ENCODE peak calls at places on chromosomes 6 and 20, in seven cellular contexts. One of them, this sample, is unnamed.
A peak's percentile ranks its signal among the peaks of the same experiment; 100 is the strongest.

GRCh38 chr6:25257686-25258348 is 21.4 kb upstream of the CARMIL1 start:
- DNase-seq in uterus: no peak
- DNase-seq in sigmoid colon: no peak
- DNase-seq in right lobe of liver: no peak
- DNase-seq in left ventricle myocardium inferior: no peak
- DNase-seq in Peyer's patch: no peak
- DNase-seq in pancreas: no peak
- DNase-seq in this sample: no peak

GRCh38 chr6:1781152-1781848 is 171.6 kb downstream of the FOXC1 start:
- DNase-seq in uterus: no peak
- DNase-seq in sigmoid colon: no peak
- DNase-seq in right lobe of liver: no peak
- DNase-seq in left ventricle myocardium inferior: no peak
- DNase-seq in Peyer's patch: no peak
- DNase-seq in pancreas: no peak
- DNase-seq in this sample: no peak

GRCh38 chr20:2822073-2822472 is 5.9 kb downstream of the TMEM239 start:
- DNase-seq in uterus: no peak
- DNase-seq in sigmoid colon: no peak
- DNase-seq in right lobe of liver: no peak
- DNase-seq in left ventricle myocardium inferior: no peak
- DNase-seq in Peyer's patch: no peak
- DNase-seq in pancreas: no peak
- DNase-seq in this sample: peak; percentile 22

GRCh38 chr20:63835031-63835858 is 4.2 kb upstream of the ZBTB46 start:
- DNase-seq in uterus: peak; percentile 92
- DNase-seq in sigmoid colon: peak; percentile 93
- DNase-seq in right lobe of liver: peak; percentile 82
- DNase-seq in left ventricle myocardium inferior: peak; percentile 86
- DNase-seq in Peyer's patch: peak; percentile 80
- DNase-seq in pancreas: peak; percentile 89
- DNase-seq in this sample: no peak

GRCh38 chr20:653590-654426 is 808 bp upstream of the SRXN1 start:
- DNase-seq in uterus: no peak
- DNase-seq in sigmoid colon: no peak
- DNase-seq in right lobe of liver: peak; percentile 54
- DNase-seq in left ventricle myocardium inferior: no peak
- DNase-seq in Peyer's patch: no peak
- DNase-seq in pancreas: no peak
- DNase-seq in this sample: no peak

GRCh38 chr6:69942485-69942884 is 76.1 kb downstream of the COL19A1 start:
- DNase-seq in uterus: no peak
- DNase-seq in sigmoid colon: no peak
- DNase-seq in right lobe of liver: no peak
- DNase-seq in left ventricle myocardium inferior: no peak
- DNase-seq in Peyer's patch: no peak
- DNase-seq in pancreas: no peak
- DNase-seq in this sample: no peak

GRCh38 chr6:164917211-164917610 is 392.2 kb downstream of the C6orf118 start:
- DNase-seq in uterus: no peak
- DNase-seq in sigmoid colon: no peak
- DNase-seq in right lobe of liver: no peak
- DNase-seq in left ventricle myocardium inferior: no peak
- DNase-seq in Peyer's patch: no peak
- DNase-seq in pancreas: no peak
- DNase-seq in this sample: no peak

GRCh38 chr6:75581231-75581630 is 20.4 kb upstream of the SENP6 start:
- DNase-seq in uterus: no peak
- DNase-seq in sigmoid colon: no peak
- DNase-seq in right lobe of liver: no peak
- DNase-seq in left ventricle myocardium inferior: no peak
- DNase-seq in Peyer's patch: no peak
- DNase-seq in pancreas: no peak
- DNase-seq in this sample: no peak

GRCh38 chr6:134176283-134176975 is 124.0 kb upstream of the SLC2A12 start:
- DNase-seq in uterus: peak; percentile 33
- DNase-seq in sigmoid colon: peak; percentile 73
- DNase-seq in right lobe of liver: peak; percentile 80
- DNase-seq in left ventricle myocardium inferior: peak; percentile 62
- DNase-seq in Peyer's patch: peak; percentile 62
- DNase-seq in pancreas: peak; percentile 74
- DNase-seq in this sample: no peak

GRCh38 chr6:57029213-57029612 is 17.3 kb upstream of the KIAA1586 start:
- DNase-seq in uterus: no peak
- DNase-seq in sigmoid colon: no peak
- DNase-seq in right lobe of liver: no peak
- DNase-seq in left ventricle myocardium inferior: no peak
- DNase-seq in Peyer's patch: no peak
- DNase-seq in pancreas: no peak
- DNase-seq in this sample: no peak

GRCh38 chr6:39137235-39137634 is 22.2 kb upstream of the SAYSD1 start:
- DNase-seq in uterus: no peak
- DNase-seq in sigmoid colon: no peak
- DNase-seq in right lobe of liver: no peak
- DNase-seq in left ventricle myocardium inferior: no peak
- DNase-seq in Peyer's patch: peak; percentile 65
- DNase-seq in pancreas: peak; percentile 40
- DNase-seq in this sample: no peak

GRCh38 chr6:7851780-7852179 is 58.8 kb downstream of the TXNDC5 start:
- DNase-seq in uterus: no peak
- DNase-seq in sigmoid colon: no peak
- DNase-seq in right lobe of liver: no peak
- DNase-seq in left ventricle myocardium inferior: no peak
- DNase-seq in Peyer's patch: no peak
- DNase-seq in pancreas: no peak
- DNase-seq in this sample: no peak

GRCh38 chr6:73481969-73482368 is 20.4 kb downstream of the MTO1 start:
- DNase-seq in uterus: no peak
- DNase-seq in sigmoid colon: no peak
- DNase-seq in right lobe of liver: no peak
- DNase-seq in left ventricle myocardium inferior: no peak
- DNase-seq in Peyer's patch: no peak
- DNase-seq in pancreas: no peak
- DNase-seq in this sample: no peak

GRCh38 chr6:79718509-79719247 is 87.5 kb downstream of the SH3BGRL2 start:
- DNase-seq in uterus: no peak
- DNase-seq in sigmoid colon: no peak
- DNase-seq in right lobe of liver: no peak
- DNase-seq in left ventricle myocardium inferior: no peak
- DNase-seq in Peyer's patch: no peak
- DNase-seq in pancreas: no peak
- DNase-seq in this sample: no peak

GRCh38 chr20:32006841-32007786 is 3.1 kb upstream of the CCM2L start:
- DNase-seq in uterus: no peak
- DNase-seq in sigmoid colon: no peak
- DNase-seq in right lobe of liver: no peak
- DNase-seq in left ventricle myocardium inferior: no peak
- DNase-seq in Peyer's patch: no peak
- DNase-seq in pancreas: no peak
- DNase-seq in this sample: no peak

GRCh38 chr20:44521484-44522481 is at the start of gene SERINC3:
- DNase-seq in uterus: peak; percentile 95
- DNase-seq in sigmoid colon: peak; percentile 99
- DNase-seq in right lobe of liver: peak; percentile 97
- DNase-seq in left ventricle myocardium inferior: peak; percentile 95
- DNase-seq in Peyer's patch: peak; percentile 99
- DNase-seq in pancreas: peak; percentile 95
- DNase-seq in this sample: peak; percentile 97
- TF ChIP-seq CTCF in uterus: no peak
- TF ChIP-seq CTCF in sigmoid colon: no peak
- TF ChIP-seq CTCF in right lobe of liver: no peak
- TF ChIP-seq CTCF in left ventricle myocardium inferior: no peak
- TF ChIP-seq CTCF in Peyer's patch: no peak
- TF ChIP-seq CTCF in pancreas: no peak
- TF ChIP-seq CTCF in this sample: peak; percentile 46

GRCh38 chr20:37328149-37328945 is 17.6 kb upstream of the SRC start:
- DNase-seq in uterus: no peak
- DNase-seq in sigmoid colon: no peak
- DNase-seq in right lobe of liver: no peak
- DNase-seq in left ventricle myocardium inferior: no peak
- DNase-seq in Peyer's patch: no peak
- DNase-seq in pancreas: no peak
- DNase-seq in this sample: no peak

GRCh38 chr20:37326666-37327065 is 19.3 kb upstream of the SRC start:
- DNase-seq in uterus: no peak
- DNase-seq in sigmoid colon: no peak
- DNase-seq in right lobe of liver: no peak
- DNase-seq in left ventricle myocardium inferior: no peak
- DNase-seq in Peyer's patch: no peak
- DNase-seq in pancreas: no peak
- DNase-seq in this sample: no peak

GRCh38 chr20:37325206-37325605 is 20.7 kb upstream of the SRC start:
- DNase-seq in uterus: no peak
- DNase-seq in sigmoid colon: no peak
- DNase-seq in right lobe of liver: no peak
- DNase-seq in left ventricle myocardium inferior: no peak
- DNase-seq in Peyer's patch: peak; percentile 11
- DNase-seq in pancreas: no peak
- DNase-seq in this sample: no peak

GRCh38 chr20:37329481-37330165 is 16.3 kb upstream of the SRC start:
- DNase-seq in uterus: no peak
- DNase-seq in sigmoid colon: no peak
- DNase-seq in right lobe of liver: no peak
- DNase-seq in left ventricle myocardium inferior: no peak
- DNase-seq in Peyer's patch: no peak
- DNase-seq in pancreas: no peak
- DNase-seq in this sample: no peak

GRCh38 chr20:37327748-37328147 is 18.2 kb upstream of the SRC start:
- DNase-seq in uterus: peak; percentile 93
- DNase-seq in sigmoid colon: peak; percentile 98
- DNase-seq in right lobe of liver: no peak
- DNase-seq in left ventricle myocardium inferior: peak; percentile 69
- DNase-seq in Peyer's patch: peak; percentile 85
- DNase-seq in pancreas: no peak
- DNase-seq in this sample: no peak
- H3K27ac ChIP-seq in uterus: peak overlapping the region; percentile 89
- H3K27ac ChIP-seq in sigmoid colon: peak overlapping the region; percentile 77
- H3K27ac ChIP-seq in right lobe of liver: no peak overlapping the region
- H3K27ac ChIP-seq in left ventricle myocardium inferior: peak overlapping the region; percentile 36
- H3K27ac ChIP-seq in Peyer's patch: peak overlapping the region; percentile 70
- H3K27ac ChIP-seq in pancreas: no peak overlapping the region
- H3K27ac ChIP-seq in this sample: no peak overlapping the region

DNA sequence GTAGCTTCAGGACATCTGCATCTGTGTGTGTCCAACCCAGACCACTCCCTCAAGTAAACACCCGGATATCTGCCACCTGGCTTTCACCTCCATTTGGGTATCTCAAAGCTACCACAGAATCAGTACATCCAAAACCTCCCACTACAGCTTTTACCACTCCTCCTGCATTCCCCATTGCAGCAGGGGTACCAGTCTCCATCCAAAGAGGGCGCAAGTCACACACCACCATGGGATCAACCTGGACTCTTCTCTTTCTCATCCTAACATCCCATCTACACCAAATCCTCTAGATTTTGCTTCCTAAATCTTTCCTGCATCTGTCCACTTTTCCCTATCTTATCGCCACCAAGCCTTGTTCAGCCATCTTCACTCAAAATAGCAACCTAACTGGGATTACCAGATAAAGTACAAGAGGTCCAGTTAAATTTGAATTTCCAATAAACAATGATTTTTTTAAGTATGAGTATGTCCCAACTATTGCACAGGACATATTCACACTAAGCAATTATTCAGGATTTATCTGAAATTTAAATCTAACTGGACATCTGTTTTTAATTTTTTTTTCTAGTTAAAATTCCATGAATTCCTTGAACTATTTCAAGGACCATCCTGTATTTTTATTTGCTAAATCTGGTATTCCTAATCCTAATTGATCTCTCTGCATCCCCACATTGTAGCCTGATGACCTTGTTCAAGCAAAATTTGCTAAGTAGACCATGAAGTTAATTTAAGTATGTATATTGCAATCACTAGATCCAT is 164.3 kb upstream of the MLN start:
- DNase-seq in uterus: no peak
- DNase-seq in sigmoid colon: no peak
- DNase-seq in right lobe of liver: no peak
- DNase-seq in left ventricle myocardium inferior: no peak
- DNase-seq in Peyer's patch: peak; percentile 36
- DNase-seq in pancreas: no peak
- DNase-seq in this sample: no peak
- H3K27me3 ChIP-seq in uterus: no peaks in the 10 kb centered on the region
- H3K27me3 ChIP-seq in sigmoid colon: no peaks in the 10 kb centered on the region
- H3K27me3 ChIP-seq in right lobe of liver: no peaks in the 10 kb centered on the region
- H3K27me3 ChIP-seq in left ventricle myocardium inferior: peaks cover 100% of the 10 kb centered on the region
- H3K27me3 ChIP-seq in Peyer's patch: no peaks in the 10 kb centered on the region
- H3K27me3 ChIP-seq in pancreas: no peaks in the 10 kb centered on the region
- H3K27me3 ChIP-seq in this sample: no peaks in the 10 kb centered on the region

DNA sequence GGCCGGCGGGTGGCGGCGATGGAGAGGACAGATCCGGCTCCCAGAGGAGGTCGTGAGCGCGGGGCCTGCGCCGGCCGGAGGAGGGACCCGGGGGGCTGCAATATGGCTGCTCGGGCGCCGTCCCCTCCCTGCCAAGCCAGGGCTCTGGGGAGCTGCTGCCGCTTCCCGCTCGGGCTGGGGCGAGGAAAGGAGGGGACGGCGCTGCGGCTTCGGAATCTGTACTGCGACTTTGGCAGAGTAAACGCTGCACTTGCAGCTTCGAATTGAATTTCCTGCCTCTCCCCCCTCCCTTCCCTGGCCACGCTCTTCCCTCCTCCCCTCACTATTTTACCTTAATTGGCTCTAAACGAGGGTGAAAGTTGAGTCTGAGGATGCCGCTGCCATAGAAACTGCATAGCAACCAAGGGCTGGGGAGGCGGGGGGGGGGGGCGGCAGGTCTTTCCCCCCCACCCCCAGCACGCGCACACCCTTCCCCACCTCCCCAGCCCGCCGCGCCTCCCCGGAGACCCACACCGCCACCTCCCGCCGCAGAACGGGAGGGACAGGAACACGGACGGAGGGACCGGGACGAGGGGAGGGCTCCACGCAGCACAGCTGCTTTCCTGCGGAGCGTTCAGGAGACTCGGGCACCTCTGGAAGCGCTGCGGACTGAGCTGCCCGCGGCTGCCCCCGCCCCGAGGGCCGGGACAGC is 93.9 kb downstream of the RNASET2 start:
- DNase-seq in uterus: no peak
- DNase-seq in sigmoid colon: no peak
- DNase-seq in right lobe of liver: no peak
- DNase-seq in left ventricle myocardium inferior: no peak
- DNase-seq in Peyer's patch: no peak
- DNase-seq in pancreas: no peak
- DNase-seq in this sample: peak; percentile 26
- TF ChIP-seq CTCF in uterus: no peak
- TF ChIP-seq CTCF in sigmoid colon: no peak
- TF ChIP-seq CTCF in right lobe of liver: no peak
- TF ChIP-seq CTCF in left ventricle myocardium inferior: no peak
- TF ChIP-seq CTCF in Peyer's patch: no peak
- TF ChIP-seq CTCF in pancreas: no peak
- TF ChIP-seq CTCF in this sample: peak; percentile 28

This sample was measured in CD4-positive, alpha-beta T cell.